ENCODE peak calls at places on chromosomes 7 and 10, in nine cellular contexts. J is body of pancreas, U is cardiac fibroblast, F is uterus, V is AG09319, I is mesothelial cell of epicardium, N is psoas muscle, O is testis, C is fibroblast of lung. G is an unnamed sample.

GRCh38 chr7:155590215-155591023 is 44.1 kb upstream of the CNPY1 start:
- DNase-seq in J (peak), U (peak), F (no peak), V (no peak), I (no peak), N (no peak), O (no peak), C (peak), G (no peak)

GRCh38 chr7:20199015-20199737 is 18.0 kb downstream of the MACC1 start:
- DNase-seq in J (peak), U (peak), F (peak), V (peak), I (no peak), N (peak), O (peak), C (peak), G (peak)

GRCh38 chr7:106448992-106449859 is 164.4 kb upstream of the NAMPT start:
- DNase-seq in J (no peak), U (no peak), F (no peak), V (no peak), I (no peak), N (no peak), O (no peak), C (no peak), G (no peak)

GRCh38 chr7:78043159-78043558 is 244.6 kb downstream of the PHTF2 start:
- DNase-seq in J (no peak), U (no peak), F (no peak), V (no peak), I (no peak), N (no peak), O (no peak), C (no peak), G (no peak)

GRCh38 chr10:45514283-45515270 is 140.6 kb downstream of the ALOX5 start:
- DNase-seq in J (peak), U (no peak), F (no peak), V (peak), I (no peak), N (no peak), O (no peak), C (peak), G (no peak)

GRCh38 chr10:97131041-97131659 is 54.6 kb downstream of the SLIT1 start:
- DNase-seq in J (no peak), U (no peak), F (no peak), V (no peak), I (no peak), N (no peak), O (no peak), C (no peak), G (no peak)

GRCh38 chr7:138842111-138842510 is 44.1 kb upstream of the ATP6V0A4 start:
- DNase-seq in J (no peak), U (peak), F (no peak), V (no peak), I (no peak), N (no peak), O (no peak), C (peak), G (no peak)

GRCh38 chr10:71756441-71757191 is 16.7 kb downstream of the VSIR start:
- DNase-seq in J (peak), U (no peak), F (no peak), V (no peak), I (no peak), N (no peak), O (no peak), C (no peak), G (no peak)

GRCh38 chr7:19958309-19958896 is 185.0 kb upstream of the TMEM196 start:
- DNase-seq in J (no peak), U (peak), F (no peak), V (peak), I (no peak), N (no peak), O (no peak), C (peak), G (peak)

GRCh38 chr10:102398172-102399020 is 2.9 kb downstream of the NFKB2 start:
- DNase-seq in J (no peak), U (no peak), F (no peak), V (no peak), I (no peak), N (no peak), O (no peak), C (no peak), G (no peak)

GRCh38 chr7:131238260-131238940 is 89.3 kb upstream of the MKLN1 start:
- DNase-seq in J (no peak), U (peak), F (no peak), V (no peak), I (no peak), N (no peak), O (no peak), C (peak), G (peak)

GRCh38 chr7:3106353-3106752 is 62.7 kb upstream of the CARD11 start:
- DNase-seq in J (peak), U (no peak), F (no peak), V (no peak), I (no peak), N (no peak), O (no peak), C (peak), G (no peak)

GRCh38 chr10:1149793-1150637 is 93.8 kb downstream of the WDR37 start:
- DNase-seq in J (peak), U (peak), F (no peak), V (no peak), I (no peak), N (no peak), O (peak), C (no peak), G (no peak)

GRCh38 chr7:115724400-115725056 is 306.0 kb downstream of the TFEC start:
- DNase-seq in J (no peak), U (no peak), F (no peak), V (no peak), I (no peak), N (no peak), O (no peak), C (no peak), G (peak)

GRCh38 chr7:94395141-94396041 is 696 bp downstream of the COL1A2 start:
- DNase-seq in J (peak), U (peak), F (peak), V (peak), I (no peak), N (no peak), O (peak), C (peak), G (peak)

GRCh38 chr7:23594879-23595604 is 2.1 kb upstream of the CCDC126 start:
- DNase-seq in J (no peak), U (no peak), F (no peak), V (no peak), I (no peak), N (no peak), O (no peak), C (no peak), G (peak)

GRCh38 chr10:43209651-43210141 is 57.2 kb downstream of the RASGEF1A start:
- DNase-seq in J (no peak), U (no peak), F (no peak), V (no peak), I (no peak), N (peak), O (no peak), C (no peak), G (no peak)

GRCh38 chr7:76326646-76327233 is 24.3 kb downstream of the HSPB1 start:
- DNase-seq in J (no peak), U (peak), F (no peak), V (no peak), I (no peak), N (no peak), O (no peak), C (peak), G (no peak)

GRCh38 chr7:81404669-81405068 is 365.2 kb downstream of the HGF start:
- DNase-seq in J (no peak), U (no peak), F (no peak), V (no peak), I (no peak), N (no peak), O (no peak), C (no peak), G (no peak)

GRCh38 chr7:32298403-32299132 is 191.6 kb downstream of the LSM5 start:
- DNase-seq in J (no peak), U (no peak), F (no peak), V (no peak), I (no peak), N (peak), O (no peak), C (no peak), G (no peak)

GRCh38 chr7:129437190-129437589 is 3.0 kb downstream of the STRIP2 start:
- DNase-seq in J (no peak), U (no peak), F (no peak), V (no peak), I (no peak), N (no peak), O (no peak), C (no peak), G (no peak)

GRCh38 chr7:71457881-71458590 is 326.1 kb downstream of the GALNT17 start:
- DNase-seq in J (no peak), U (no peak), F (no peak), V (no peak), I (no peak), N (no peak), O (no peak), C (no peak), G (no peak)

GRCh38 chr10:78464856-78465221 is 431.2 kb downstream of the RPS24 start:
- DNase-seq in J (no peak), U (no peak), F (no peak), V (no peak), I (no peak), N (no peak), O (no peak), C (no peak), G (no peak)

GRCh38 chr10:114623661-114624294 is 34.3 kb downstream of the ABLIM1 start:
- DNase-seq in J (peak), U (peak), F (no peak), V (peak), I (no peak), N (no peak), O (no peak), C (peak), G (peak)

GRCh38 chr7:27184342-27185012 is 555 bp downstream of the HOXA11 start:
- DNase-seq in J (no peak), U (peak), F (peak), V (no peak), I (no peak), N (peak), O (peak), C (peak), G (peak)

GRCh38 chr10:36676321-36677169 is 448.9 kb upstream of the ANKRD30A start:
- DNase-seq in J (no peak), U (peak), F (no peak), V (no peak), I (no peak), N (no peak), O (no peak), C (peak), G (no peak)

GRCh38 chr7:81195033-81195432 is 276.2 kb upstream of the SEMA3C start:
- DNase-seq in J (no peak), U (no peak), F (no peak), V (no peak), I (no peak), N (no peak), O (no peak), C (peak), G (no peak)

GRCh38 chr7:100472854-100473499 is 6.0 kb downstream of the TSC22D4 start:
- DNase-seq in J (peak), U (peak), F (peak), V (no peak), I (no peak), N (peak), O (no peak), C (peak), G (no peak)

GRCh38 chr10:25694976-25695375 is 239.1 kb upstream of the MYO3A start:
- DNase-seq in J (no peak), U (no peak), F (no peak), V (no peak), I (no peak), N (no peak), O (no peak), C (no peak), G (no peak)

GRCh38 chr10:127310932-127311331 is 114.5 kb upstream of the INSYN2A start:
- DNase-seq in J (no peak), U (no peak), F (no peak), V (no peak), I (no peak), N (no peak), O (no peak), C (no peak), G (no peak)

GRCh38 chr7:38975944-38976392 is 1.7 kb upstream of the POU6F2 start:
- DNase-seq in J (no peak), U (no peak), F (no peak), V (no peak), I (peak), N (peak), O (no peak), C (peak), G (no peak)

GRCh38 chr7:51067757-51068156 is 248.9 kb downstream of the COBL start:
- DNase-seq in J (peak), U (peak), F (no peak), V (peak), I (no peak), N (no peak), O (peak), C (peak), G (peak)

GRCh38 chr7:44309271-44310091 is 15.9 kb downstream of the CAMK2B start:
- DNase-seq in J (peak), U (peak), F (peak), V (no peak), I (no peak), N (peak), O (peak), C (peak), G (peak)

GRCh38 chr7:11698273-11698930 is 133.6 kb downstream of the THSD7A start:
- DNase-seq in J (no peak), U (peak), F (no peak), V (no peak), I (no peak), N (no peak), O (no peak), C (no peak), G (no peak)

GRCh38 chr10:91908358-91909177 is 718 bp downstream of the FGFBP3 start:
- DNase-seq in J (peak), U (peak), F (peak), V (no peak), I (peak), N (peak), O (peak), C (peak), G (peak)

GRCh38 chr10:102796407-102797176 is 40.6 kb downstream of the CYP17A1 start:
- DNase-seq in J (peak), U (peak), F (peak), V (no peak), I (no peak), N (peak), O (peak), C (peak), G (no peak)

GRCh38 chr7:80279760-80280159 is 145.1 kb downstream of the GNAI1 start:
- DNase-seq in J (peak), U (no peak), F (peak), V (no peak), I (no peak), N (no peak), O (peak), C (no peak), G (no peak)

GRCh38 chr7:113998934-113999333 is 80.1 kb upstream of the PPP1R3A start:
- DNase-seq in J (no peak), U (no peak), F (no peak), V (no peak), I (no peak), N (no peak), O (no peak), C (no peak), G (no peak)

DNA sequence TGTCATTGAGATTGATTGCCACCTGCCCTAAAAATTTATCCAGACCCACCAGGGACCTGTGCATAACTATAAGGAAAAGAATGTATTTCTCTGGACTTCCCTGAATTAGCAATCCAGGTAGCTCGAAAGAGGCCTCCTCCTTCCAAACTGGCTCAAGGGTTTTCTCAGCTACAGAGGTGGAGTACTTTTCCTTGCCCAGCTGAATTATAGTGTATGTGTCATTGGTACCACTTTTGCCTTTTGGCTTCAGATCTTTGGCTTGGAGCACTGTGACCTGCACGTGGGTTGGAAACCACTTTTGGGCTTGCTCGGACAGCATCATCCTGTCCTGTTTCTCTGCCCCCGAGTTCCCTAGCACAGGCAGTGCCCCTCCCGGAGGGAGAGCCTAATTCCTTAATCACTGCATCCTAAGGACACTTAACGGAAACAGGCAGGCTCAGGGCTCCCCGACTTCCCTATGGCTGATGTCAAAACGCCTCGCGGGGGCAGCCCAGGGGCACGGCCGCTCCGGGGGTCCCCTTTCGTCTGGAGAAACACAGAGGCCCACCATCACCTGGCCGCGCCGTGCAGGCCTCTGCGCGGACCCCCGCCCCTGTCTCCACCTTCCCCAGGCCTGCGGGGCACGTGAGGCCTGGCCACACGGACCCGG is 775 bp downstream of the RAB11FIP2 start:
- DNase-seq in J (peak), U (peak), F (peak), V (no peak), I (no peak), N (peak), O (peak), C (peak), G (peak)
- TF ChIP-seq CTCF in J (no peak), U (no peak), F (no peak), V (no peak), I (no peak), N (no peak), O (no peak), C (no peak), G (no peak)

GRCh38 chr10:61888744-61889143 is 12.8 kb upstream of the ARID5B start:
- DNase-seq in J (no peak), U (no peak), F (no peak), V (no peak), I (no peak), N (no peak), O (no peak), C (peak), G (no peak)
- TF ChIP-seq CTCF in J (no peak), U (no peak), F (no peak), V (no peak), I (no peak), N (no peak), O (no peak), C (no peak), G (no peak)

GRCh38 chr10:115711306-115711705 is 561.7 kb downstream of the GFRA1 start:
- DNase-seq in J (no peak), U (no peak), F (no peak), V (no peak), I (no peak), N (no peak), O (no peak), C (no peak), G (no peak)

GRCh38 chr10:115710136-115710535 is 562.9 kb downstream of the GFRA1 start:
- DNase-seq in J (no peak), U (no peak), F (no peak), V (no peak), I (no peak), N (no peak), O (no peak), C (no peak), G (no peak)

DNA sequence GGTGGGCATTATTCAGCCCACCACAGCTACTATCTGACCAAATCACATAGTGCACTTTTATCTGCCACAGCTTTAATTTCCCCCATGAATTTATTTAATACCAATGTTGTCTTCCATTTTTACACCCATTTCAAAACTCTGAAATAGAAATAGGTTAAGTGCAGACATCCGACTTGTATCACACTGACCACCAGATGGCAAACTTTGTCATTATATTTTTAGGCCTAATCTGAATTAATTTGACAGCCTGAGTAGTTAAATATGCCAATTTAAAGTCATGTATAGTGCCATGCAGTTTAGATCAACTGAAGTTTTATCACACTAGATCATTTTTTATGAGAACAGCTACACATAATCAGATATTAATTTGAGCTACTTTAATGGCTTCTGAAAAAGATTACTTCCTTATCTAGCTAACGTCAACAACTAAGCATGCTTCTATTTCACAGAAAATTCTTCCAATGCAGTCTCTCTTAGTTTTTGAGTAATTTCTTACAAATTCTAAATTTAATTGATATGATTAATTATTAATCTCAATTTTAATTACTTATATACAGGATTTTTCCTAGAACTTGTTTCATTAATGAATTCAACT is 566.4 kb downstream of the GFRA1 start:
- DNase-seq in J (peak), U (peak), F (no peak), V (peak), I (no peak), N (no peak), O (no peak), C (peak), G (peak)
- TF ChIP-seq CTCF in J (peak), U (peak), F (peak), V (peak), I (peak), N (peak), O (peak), C (peak), G (no peak)

GRCh38 chr7:133135451-133135850 is 53.6 kb upstream of the CHCHD3 start:
- DNase-seq in J (no peak), U (no peak), F (no peak), V (no peak), I (no peak), N (no peak), O (no peak), C (peak), G (no peak)

GRCh38 chr7:133140994-133141595 is 59.2 kb upstream of the CHCHD3 start:
- DNase-seq in J (no peak), U (no peak), F (no peak), V (no peak), I (no peak), N (no peak), O (no peak), C (no peak), G (no peak)

GRCh38 chr7:133134810-133135209 is 52.9 kb upstream of the CHCHD3 start:
- DNase-seq in J (no peak), U (no peak), F (no peak), V (no peak), I (no peak), N (no peak), O (no peak), C (no peak), G (no peak)

GRCh38 chr7:133139350-133139749 is 57.5 kb upstream of the CHCHD3 start:
- DNase-seq in J (peak), U (peak), F (no peak), V (no peak), I (no peak), N (no peak), O (peak), C (peak), G (peak)
- TF ChIP-seq CTCF in J (no peak), U (peak), F (no peak), V (no peak), I (peak), N (no peak), O (no peak), C (peak), G (no peak)

GRCh38 chr10:74733612-74734011 is 92.8 kb upstream of the KAT6B start:
- DNase-seq in J (no peak), U (no peak), F (no peak), V (no peak), I (no peak), N (no peak), O (no peak), C (no peak), G (no peak)

GRCh38 chr10:74738543-74738942 is 87.9 kb upstream of the KAT6B start:
- DNase-seq in J (no peak), U (no peak), F (no peak), V (no peak), I (no peak), N (no peak), O (no peak), C (no peak), G (no peak)

GRCh38 chr10:74736029-74736428 is 90.4 kb upstream of the KAT6B start:
- DNase-seq in J (no peak), U (no peak), F (no peak), V (no peak), I (no peak), N (no peak), O (no peak), C (no peak), G (no peak)

GRCh38 chr10:74738985-74739567 is 87.3 kb upstream of the KAT6B start:
- DNase-seq in J (peak), U (peak), F (no peak), V (no peak), I (no peak), N (no peak), O (peak), C (peak), G (no peak)

DNA sequence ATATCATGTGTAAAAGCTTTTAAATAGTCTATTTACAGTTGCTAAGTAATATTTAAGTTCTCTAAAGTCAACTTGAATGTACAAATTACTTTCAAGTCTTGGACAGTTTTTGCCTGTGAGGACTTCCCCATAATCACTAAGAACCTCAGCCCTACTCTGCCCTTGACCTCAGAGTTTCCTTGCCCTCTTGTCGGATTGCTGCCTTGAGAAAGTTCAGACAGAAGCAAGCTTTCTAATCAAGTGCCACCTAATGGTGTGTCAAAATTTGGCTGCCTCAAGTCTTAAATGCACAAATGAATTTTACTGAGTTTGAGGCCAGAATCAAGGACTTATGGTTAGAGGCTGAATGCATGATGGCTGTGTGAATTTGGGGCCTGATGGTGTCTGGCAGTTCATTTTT is 88.3 kb upstream of the KAT6B start:
- DNase-seq in J (no peak), U (peak), F (no peak), V (no peak), I (no peak), N (no peak), O (no peak), C (no peak), G (no peak)
- TF ChIP-seq CTCF in J (no peak), U (no peak), F (no peak), V (no peak), I (no peak), N (no peak), O (no peak), C (no peak), G (no peak)

G was measured in Calu3.